ENCODE peak calls at places on chromosomes 7 and 10, in ten cellular contexts. F is Peyer's patch, D is OCI-LY7, J is AG04450, E is epithelial cell of proximal tubule, G is bronchial epithelial cell, C is epithelial cell of esophagus, B is heart left ventricle, N is spleen, Y is right lobe of liver. A is an unnamed sample.

GRCh38 chr7:39186671-39187070 is 209.0 kb downstream of the POU6F2 start:
- DNase-seq in E (no peak), F (no peak), B (no peak), G (no peak), C (no peak), N (no peak), D (no peak), Y (no peak), J (no peak), A (no peak)

GRCh38 chr10:49596493-49596809 is 13.7 kb upstream of the SLC18A3 start:
- DNase-seq in D (no peak), Y (no peak), G (no peak), F (no peak), C (no peak), E (no peak), B (no peak), N (no peak), J (no peak), A (no peak)

GRCh38 chr10:121927361-121927840 is 430 bp downstream of the ATE1 start:
- DNase-seq in C (peak), G (peak), N (no peak), F (peak), B (peak), E (no peak), J (no peak), Y (peak), D (peak), A (peak)

GRCh38 chr7:26200113-26200443 is 468 bp downstream of the HNRNPA2B1 start:
- DNase-seq in E (no peak), Y (peak), G (no peak), C (peak), J (no peak), D (peak), F (peak), N (peak), B (peak), A (peak)

GRCh38 chr7:12947465-12947864 is 260.0 kb downstream of the ARL4A start:
- DNase-seq in Y (no peak), F (no peak), D (no peak), G (no peak), J (no peak), N (no peak), B (no peak), C (no peak), E (no peak), A (no peak)

GRCh38 chr10:588246-589165 is 101.0 kb downstream of the DIP2C start:
- DNase-seq in F (no peak), J (no peak), Y (no peak), N (no peak), E (no peak), G (no peak), B (peak), D (peak), C (no peak), A (no peak)

GRCh38 chr10:8369666-8370065 is 315.2 kb downstream of the GATA3 start:
- DNase-seq in G (peak), E (no peak), N (no peak), B (peak), F (no peak), C (peak), J (no peak), Y (no peak), D (no peak), A (no peak)

GRCh38 chr10:132688580-132689420 is 97.1 kb downstream of the NKX6-2 start:
- DNase-seq in N (peak), C (no peak), B (no peak), J (no peak), Y (peak), F (peak), G (no peak), E (no peak), D (no peak), A (peak)

GRCh38 chr7:63041786-63042185 is 956.9 kb upstream of the ZNF722 start:
- DNase-seq in C (no peak), D (no peak), Y (no peak), J (no peak), G (no peak), E (no peak), F (no peak), N (no peak), B (no peak), A (no peak)

GRCh38 chr7:32242436-32242835 is 172.2 kb upstream of the PDE1C start:
- DNase-seq in E (no peak), Y (no peak), B (no peak), J (no peak), G (no peak), N (no peak), D (no peak), F (no peak), C (no peak), A (no peak)

DNA sequence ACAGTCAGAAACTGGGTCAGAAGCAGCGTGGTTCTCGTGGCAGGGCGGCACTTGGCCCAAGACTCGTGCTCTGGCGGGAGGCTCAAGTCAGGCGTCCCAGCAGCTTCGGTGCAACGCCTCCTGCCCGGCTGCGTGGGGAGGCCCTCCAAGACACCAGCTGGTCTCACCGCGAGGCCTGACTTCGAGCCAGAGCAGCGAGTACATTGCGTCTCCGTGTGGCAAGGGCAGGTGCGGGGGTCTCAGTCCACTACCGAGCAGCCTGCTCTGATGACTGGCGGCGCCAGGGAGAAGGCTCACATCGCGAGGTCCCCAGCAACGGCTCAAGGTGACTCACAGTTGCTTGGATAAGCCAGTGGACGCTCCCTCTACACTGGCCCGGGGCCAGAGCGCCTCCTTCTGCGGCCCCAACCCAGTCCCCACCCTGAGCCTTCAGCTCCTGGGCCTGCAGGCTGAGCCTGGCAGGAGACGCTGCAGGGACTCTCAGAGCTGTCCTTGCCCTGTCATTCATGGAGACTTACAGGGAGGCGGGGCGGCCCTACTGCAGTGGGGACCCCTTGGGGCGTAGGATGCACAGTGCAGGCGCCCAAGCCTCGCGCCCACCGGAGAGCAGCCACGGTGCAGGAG is 41.9 kb upstream of the PRKAR1B start:
- DNase-seq in B (no peak), J (no peak), N (no peak), Y (no peak), C (no peak), D (no peak), F (no peak), E (no peak), G (no peak), A (peak)
- TF ChIP-seq CTCF in B (no peak), J (peak), N (no peak), Y (no peak), C (no peak), D (no peak), F (no peak), E (peak), G (no peak), A (no peak)

GRCh38 chr7:42233939-42234338 is 3.1 kb downstream of the GLI3 start:
- DNase-seq in F (no peak), J (no peak), Y (no peak), C (peak), G (peak), E (no peak), N (no peak), B (no peak), D (no peak), A (no peak)
- H3K4me3 ChIP-seq in F (no peak), J (no peak), Y (no peak), C (no peak), G (no peak), E (no peak), N (no peak), B (no peak), D (no peak), A (no peak)

DNA sequence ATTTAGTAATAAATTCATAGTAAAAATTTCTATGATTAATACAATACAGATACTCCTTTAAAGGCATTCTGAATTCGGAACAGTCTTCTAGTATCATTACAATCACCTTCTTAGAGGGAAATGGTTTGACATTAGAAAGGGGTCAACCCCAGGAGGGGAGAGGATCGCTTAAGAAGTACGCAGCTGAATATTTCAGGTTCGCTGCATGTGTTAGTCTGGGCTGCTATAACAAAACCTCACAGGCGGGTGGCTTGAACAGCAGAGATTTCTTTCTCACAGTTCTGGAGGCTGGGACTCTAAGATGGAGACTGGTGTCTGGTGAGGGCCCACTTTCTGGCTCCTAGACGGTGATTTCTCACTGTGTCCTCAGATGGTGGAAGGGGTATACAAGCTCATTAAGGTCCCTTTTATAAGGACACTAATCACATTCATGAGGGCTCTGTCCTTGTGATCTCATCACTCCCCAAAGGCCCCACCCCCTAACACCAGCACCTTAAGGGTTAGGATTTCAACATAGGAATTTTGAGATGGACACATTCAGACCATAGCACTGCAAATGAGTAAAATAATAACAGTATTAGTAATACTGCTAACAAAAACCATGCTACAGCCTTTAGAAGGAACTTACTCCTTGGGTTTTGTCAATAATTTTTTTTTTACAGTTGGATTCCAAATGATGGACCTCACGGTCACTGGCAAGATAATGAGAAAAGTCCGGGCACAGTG is 34.0 kb downstream of the GNA12 start:
- DNase-seq in F (no peak), Y (peak), E (no peak), G (peak), D (no peak), B (no peak), C (no peak), N (no peak), J (no peak), A (no peak)
- TF ChIP-seq CTCF in F (no peak), Y (no peak), E (no peak), G (no peak), D (no peak), B (no peak), C (no peak), N (no peak), J (no peak), A (no peak)

DNA sequence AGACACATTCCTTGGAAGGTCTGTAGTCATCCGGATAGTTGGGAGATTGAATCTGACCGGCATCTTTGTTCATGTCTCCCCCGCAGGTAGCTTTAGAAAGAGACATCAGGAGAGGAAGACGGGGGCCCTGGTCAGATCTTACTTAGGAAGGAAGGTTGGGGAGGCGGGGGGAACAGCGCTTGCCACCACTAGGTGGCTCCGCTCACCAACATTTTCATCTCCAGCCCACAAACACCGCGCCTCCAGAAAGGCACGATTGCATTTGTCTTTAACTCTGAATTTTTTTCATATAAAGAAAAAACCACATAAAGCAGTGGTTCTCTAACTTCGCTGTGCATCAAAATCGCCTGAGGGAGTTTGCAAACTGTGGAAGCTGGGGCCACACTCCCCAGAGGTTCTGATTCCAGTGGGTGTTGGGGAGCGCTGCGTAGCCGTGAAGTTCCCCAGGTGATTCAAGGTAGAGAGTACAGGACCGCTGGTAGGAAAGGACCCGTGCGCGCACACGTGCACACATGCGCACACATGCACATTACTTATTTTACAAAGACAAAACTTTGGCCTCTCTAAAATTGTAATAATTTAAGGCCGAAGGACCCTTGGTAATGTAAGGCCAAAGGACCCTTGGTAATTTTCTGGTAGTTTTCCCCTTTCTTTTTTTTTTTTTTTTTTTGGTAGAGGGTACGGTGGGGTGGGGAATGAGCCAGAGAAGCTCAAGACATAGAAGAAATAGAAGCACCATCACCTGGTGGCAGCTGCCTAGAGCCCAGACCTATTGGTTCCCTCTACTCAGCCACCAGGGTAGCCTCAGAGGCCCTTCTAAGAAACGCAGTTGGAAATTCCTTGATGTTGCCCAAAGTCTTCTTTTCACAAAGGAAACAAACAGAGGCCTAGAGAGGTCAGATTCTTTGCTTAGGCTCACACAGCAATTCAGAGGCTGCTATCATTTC is 37.4 kb upstream of the OPALIN start:
- DNase-seq in B (peak), D (peak), G (peak), C (peak), F (peak), J (peak), E (no peak), N (peak), Y (peak), A (peak)
- H3K4me3 ChIP-seq in B (no peak), D (no peak), G (peak), C (peak), F (peak), J (no peak), E (peak), N (no peak), Y (no peak), A (no peak)

DNA sequence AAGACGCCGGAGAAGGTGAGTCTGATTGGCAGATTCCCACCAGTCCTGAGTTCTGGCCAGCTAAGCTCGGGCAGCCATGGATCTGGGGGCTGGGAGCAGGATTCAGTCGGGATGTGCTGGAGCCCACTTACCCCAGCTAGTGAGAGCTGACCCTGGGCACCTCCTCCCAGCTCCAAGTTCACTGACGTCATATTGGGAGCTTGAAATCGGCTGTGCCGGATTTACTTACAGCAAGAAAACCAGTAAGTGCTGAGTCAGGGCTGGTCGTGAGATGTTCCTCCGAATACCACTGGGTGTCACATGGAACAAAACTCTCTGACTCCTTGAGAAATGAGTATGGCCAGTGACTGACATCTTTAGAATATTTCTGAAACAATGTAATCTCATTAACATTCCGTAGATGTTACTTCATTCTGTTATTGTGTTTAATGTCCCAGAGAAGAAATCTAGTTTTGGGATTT is 621.2 kb downstream of the SDK1 start:
- DNase-seq in F (peak), Y (no peak), G (peak), E (peak), C (peak), D (peak), J (peak), B (peak), N (no peak), A (peak)
- TF ChIP-seq CTCF in F (no peak), Y (peak), G (peak), E (peak), C (peak), D (peak), J (peak), B (no peak), N (peak), A (peak)

GRCh38 chr7:50304158-50304910 is at the start of gene IKZF1:
- DNase-seq in G (peak), N (peak), C (peak), E (no peak), F (peak), D (peak), B (peak), J (no peak), Y (peak), A (peak)
- H3K4me3 ChIP-seq in G (peak), N (peak), C (no peak), E (peak), F (peak), D (peak), B (peak), J (no peak), Y (peak), A (peak)

DNA sequence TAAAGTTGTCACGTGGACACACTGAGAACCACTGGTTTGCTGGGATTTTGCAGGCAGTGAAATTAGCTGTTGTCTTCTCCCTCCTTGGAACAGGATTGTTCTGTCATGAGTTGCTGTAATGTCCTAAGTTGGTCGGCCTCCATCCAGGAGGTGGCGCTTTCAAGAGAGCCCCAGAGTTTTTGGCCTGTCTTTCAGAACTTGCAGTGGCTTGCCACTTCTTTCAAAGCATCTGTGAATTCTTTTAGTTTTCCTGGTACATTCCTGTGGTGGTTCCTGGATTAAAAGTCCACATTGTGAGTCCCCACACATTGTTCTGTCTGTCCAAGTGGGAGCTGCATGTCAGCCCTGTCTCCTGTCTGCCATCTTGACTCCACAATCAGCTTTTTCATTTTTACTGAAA is 133.8 kb downstream of the PON1 start:
- DNase-seq in G (no peak), J (no peak), N (no peak), F (no peak), Y (no peak), D (no peak), C (peak), B (no peak), E (no peak), A (no peak)
- TF ChIP-seq CTCF in G (no peak), J (peak), N (no peak), F (no peak), Y (peak), D (peak), C (peak), B (no peak), E (peak), A (no peak)

GRCh38 chr10:71245420-71246325 is 33.3 kb downstream of the UNC5B start:
- DNase-seq in B (no peak), E (no peak), C (no peak), Y (no peak), F (no peak), J (no peak), N (no peak), G (no peak), D (no peak), A (no peak)

GRCh38 chr10:71242621-71243009 is 30.2 kb downstream of the UNC5B start:
- DNase-seq in D (no peak), G (no peak), N (no peak), E (no peak), Y (no peak), J (no peak), F (no peak), C (no peak), B (no peak), A (no peak)

GRCh38 chr10:71246591-71247143 is 34.3 kb downstream of the UNC5B start:
- DNase-seq in Y (no peak), D (no peak), C (peak), E (no peak), F (peak), G (peak), J (no peak), B (no peak), N (no peak), A (peak)

GRCh38 chr10:71243756-71244637 is 31.6 kb downstream of the UNC5B start:
- DNase-seq in J (no peak), N (no peak), B (no peak), E (no peak), D (no peak), G (peak), C (peak), F (peak), Y (no peak), A (no peak)

GRCh38 chr10:71244638-71245419 is 32.5 kb downstream of the UNC5B start:
- DNase-seq in J (peak), Y (no peak), F (peak), E (no peak), B (peak), N (no peak), C (no peak), D (no peak), G (peak), A (no peak)
- H3K4me3 ChIP-seq in J (peak), Y (no peak), F (peak), E (no peak), B (peak), N (no peak), C (no peak), D (no peak), G (no peak), A (no peak)

DNA sequence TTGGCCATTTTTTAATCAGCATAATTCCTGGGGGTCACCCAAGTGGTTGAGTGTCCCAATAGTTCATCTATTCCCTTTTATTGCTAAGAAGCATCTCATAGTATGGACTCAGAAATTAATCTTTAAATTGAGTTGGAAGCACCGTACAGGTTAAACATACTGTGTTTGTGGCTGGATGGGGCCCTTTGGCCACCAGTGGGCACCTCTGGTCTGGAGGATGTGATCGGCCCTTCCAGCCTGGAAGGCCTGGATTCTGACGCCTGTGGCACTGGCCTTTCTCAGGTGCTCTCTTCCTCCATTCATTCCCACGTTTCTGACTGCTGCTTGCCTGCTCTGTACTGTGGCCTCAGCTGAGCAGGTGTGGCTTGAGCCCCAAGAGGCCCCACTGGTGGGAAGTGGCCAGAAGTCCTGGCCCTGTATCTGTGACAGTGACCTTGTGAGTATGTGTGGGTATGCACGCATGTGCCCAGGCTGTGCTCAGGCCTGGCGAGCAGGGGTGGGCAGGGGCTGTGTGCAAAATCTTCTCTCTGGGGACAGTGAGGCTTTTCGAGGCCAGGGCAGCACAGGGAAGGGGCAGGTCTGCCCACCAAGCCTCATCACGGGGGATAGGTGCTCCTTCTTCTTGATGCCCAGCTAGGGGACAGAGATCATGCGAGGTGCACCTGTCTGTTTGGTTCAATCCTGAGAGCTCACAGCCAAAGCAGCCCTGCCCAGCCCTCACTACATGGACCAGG is 30.1 kb downstream of the LDB3 start:
- DNase-seq in D (no peak), C (no peak), J (no peak), E (no peak), B (no peak), N (peak), G (no peak), Y (no peak), F (no peak), A (no peak)
- TF ChIP-seq CTCF in D (no peak), C (no peak), J (no peak), E (peak), B (no peak), N (no peak), G (no peak), Y (no peak), F (no peak), A (no peak)

DNA sequence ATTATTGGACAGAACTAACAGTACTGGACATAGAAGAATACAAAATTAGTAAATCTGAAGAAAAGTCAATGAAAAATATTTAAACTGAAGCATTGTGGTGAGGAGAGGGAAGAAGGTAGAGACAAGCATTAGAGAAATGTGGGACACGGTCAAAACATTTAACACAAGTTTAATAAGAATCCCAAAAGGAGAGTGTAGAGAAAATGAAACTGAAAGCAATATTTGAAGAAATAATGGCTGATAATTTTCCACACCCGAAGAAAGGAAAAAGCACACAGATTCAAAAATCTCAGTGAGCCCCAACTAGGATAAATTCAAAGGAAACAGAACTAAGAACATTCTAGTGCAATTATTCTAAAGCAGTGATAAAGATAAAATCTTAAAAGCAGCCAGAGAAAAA is 126.4 kb upstream of the LRRTM3 start:
- DNase-seq in N (no peak), F (no peak), E (no peak), C (no peak), D (no peak), Y (no peak), G (no peak), J (no peak), B (no peak), A (no peak)
- H3K4me3 ChIP-seq in N (no peak), F (peak), E (peak), C (no peak), D (no peak), Y (peak), G (no peak), J (no peak), B (no peak), A (no peak)